ENCODE peak calls at places on chromosomes 3 and 15, in ten cellular contexts. One of them, this sample, is unnamed.

GRCh38 chr15:77709135-77709886 is 76.6 kb upstream of the LINGO1 start:
- DNase-seq in neural progenitor cell: peak; percentile 29
- DNase-seq in PC-9: no peak
- DNase-seq in uterus: no peak
- DNase-seq in lower lobe of right lung: no peak
- DNase-seq in kidney epithelial cell: no peak
- DNase-seq in psoas muscle: no peak
- DNase-seq in mammary epithelial cell: no peak
- DNase-seq in AG04450: no peak
- DNase-seq in lung: no peak
- DNase-seq in this sample: no peak

GRCh38 chr3:11495948-11496557 is 147.7 kb downstream of the VGLL4 start:
- DNase-seq in neural progenitor cell: peak; percentile 79
- DNase-seq in PC-9: no peak
- DNase-seq in uterus: no peak
- DNase-seq in lower lobe of right lung: no peak
- DNase-seq in kidney epithelial cell: peak; percentile 42
- DNase-seq in psoas muscle: no peak
- DNase-seq in mammary epithelial cell: no peak
- DNase-seq in AG04450: no peak
- DNase-seq in lung: no peak
- DNase-seq in this sample: no peak

GRCh38 chr3:117618462-117618861 is 908.9 kb downstream of the TUSC7 start:
- DNase-seq in neural progenitor cell: no peak
- DNase-seq in PC-9: no peak
- DNase-seq in uterus: no peak
- DNase-seq in lower lobe of right lung: no peak
- DNase-seq in kidney epithelial cell: no peak
- DNase-seq in psoas muscle: no peak
- DNase-seq in mammary epithelial cell: no peak
- DNase-seq in AG04450: no peak
- DNase-seq in lung: no peak
- DNase-seq in this sample: no peak

GRCh38 chr15:31277335-31278055 is 49.1 kb upstream of the KLF13 start:
- DNase-seq in neural progenitor cell: no peak
- DNase-seq in PC-9: no peak
- DNase-seq in uterus: no peak
- DNase-seq in lower lobe of right lung: no peak
- DNase-seq in kidney epithelial cell: no peak
- DNase-seq in psoas muscle: peak; percentile 25
- DNase-seq in mammary epithelial cell: no peak
- DNase-seq in AG04450: no peak
- DNase-seq in lung: no peak
- DNase-seq in this sample: no peak

GRCh38 chr3:15269091-15269989 is 63.0 kb downstream of the SH3BP5 start:
- DNase-seq in neural progenitor cell: no peak
- DNase-seq in PC-9: peak; percentile 92
- DNase-seq in uterus: peak; percentile 96
- DNase-seq in lower lobe of right lung: peak; percentile 89
- DNase-seq in kidney epithelial cell: peak; percentile 75
- DNase-seq in psoas muscle: peak; percentile 91
- DNase-seq in mammary epithelial cell: peak; percentile 97
- DNase-seq in AG04450: peak; percentile 76
- DNase-seq in lung: peak; percentile 77
- DNase-seq in this sample: peak; percentile 77

GRCh38 chr3:193095366-193095765 is 145.7 kb upstream of the PLAAT1 start:
- DNase-seq in neural progenitor cell: no peak
- DNase-seq in PC-9: no peak
- DNase-seq in uterus: no peak
- DNase-seq in lower lobe of right lung: no peak
- DNase-seq in kidney epithelial cell: peak; percentile 45
- DNase-seq in psoas muscle: no peak
- DNase-seq in mammary epithelial cell: no peak
- DNase-seq in AG04450: no peak
- DNase-seq in lung: no peak
- DNase-seq in this sample: no peak

GRCh38 chr3:43620953-43621405 is 832 bp downstream of the ANO10 start:
- DNase-seq in neural progenitor cell: peak; percentile 6
- DNase-seq in PC-9: peak; percentile 17
- DNase-seq in uterus: no peak
- DNase-seq in lower lobe of right lung: no peak
- DNase-seq in kidney epithelial cell: no peak
- DNase-seq in psoas muscle: no peak
- DNase-seq in mammary epithelial cell: peak; percentile 35
- DNase-seq in AG04450: no peak
- DNase-seq in lung: no peak
- DNase-seq in this sample: no peak

GRCh38 chr3:32226875-32227500 is 11.5 kb upstream of the CMTM8 start:
- DNase-seq in neural progenitor cell: no peak
- DNase-seq in PC-9: no peak
- DNase-seq in uterus: no peak
- DNase-seq in lower lobe of right lung: no peak
- DNase-seq in kidney epithelial cell: no peak
- DNase-seq in psoas muscle: no peak
- DNase-seq in mammary epithelial cell: peak; percentile 66
- DNase-seq in AG04450: no peak
- DNase-seq in lung: no peak
- DNase-seq in this sample: no peak

GRCh38 chr3:48459773-48460516 is 13.4 kb downstream of the ATRIP start:
- DNase-seq in neural progenitor cell: no peak
- DNase-seq in PC-9: no peak
- DNase-seq in uterus: no peak
- DNase-seq in lower lobe of right lung: no peak
- DNase-seq in kidney epithelial cell: no peak
- DNase-seq in psoas muscle: no peak
- DNase-seq in mammary epithelial cell: no peak
- DNase-seq in AG04450: no peak
- DNase-seq in lung: no peak
- DNase-seq in this sample: no peak

GRCh38 chr3:99833833-99834583 is 16.3 kb downstream of the CMSS1 start:
- DNase-seq in neural progenitor cell: no peak
- DNase-seq in PC-9: no peak
- DNase-seq in uterus: no peak
- DNase-seq in lower lobe of right lung: no peak
- DNase-seq in kidney epithelial cell: no peak
- DNase-seq in psoas muscle: no peak
- DNase-seq in mammary epithelial cell: no peak
- DNase-seq in AG04450: no peak
- DNase-seq in lung: no peak
- DNase-seq in this sample: no peak

GRCh38 chr15:98957655-98958054 is 49.9 kb downstream of the PGPEP1L start:
- DNase-seq in neural progenitor cell: no peak
- DNase-seq in PC-9: no peak
- DNase-seq in uterus: no peak
- DNase-seq in lower lobe of right lung: no peak
- DNase-seq in kidney epithelial cell: no peak
- DNase-seq in psoas muscle: no peak
- DNase-seq in mammary epithelial cell: no peak
- DNase-seq in AG04450: no peak
- DNase-seq in lung: no peak
- DNase-seq in this sample: no peak

GRCh38 chr15:79136434-79137046 is 46.0 kb upstream of the RASGRF1 start:
- DNase-seq in neural progenitor cell: peak; percentile 40
- DNase-seq in PC-9: no peak
- DNase-seq in uterus: no peak
- DNase-seq in lower lobe of right lung: no peak
- DNase-seq in kidney epithelial cell: no peak
- DNase-seq in psoas muscle: no peak
- DNase-seq in mammary epithelial cell: no peak
- DNase-seq in AG04450: no peak
- DNase-seq in lung: no peak
- DNase-seq in this sample: no peak

DNA sequence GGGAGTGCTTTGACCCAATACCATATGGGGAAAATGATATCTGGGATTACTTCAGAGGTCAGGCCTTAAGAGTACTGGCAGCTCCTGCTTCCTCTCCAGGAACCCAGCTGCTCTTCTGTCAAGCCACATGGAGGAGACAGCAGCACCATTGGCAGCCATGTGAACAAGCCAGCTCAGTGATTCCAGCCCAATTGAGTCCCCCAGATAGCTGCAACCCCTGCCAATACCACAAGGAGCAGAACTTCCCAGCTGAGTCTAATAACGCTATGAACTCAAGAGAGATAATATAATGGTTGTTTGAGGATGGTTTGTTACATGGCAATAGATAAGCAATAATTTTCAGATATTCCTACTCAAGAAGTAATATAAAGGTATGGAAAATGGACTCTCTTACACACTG is 126.8 kb upstream of the CPNE4 start:
- DNase-seq in neural progenitor cell: peak; percentile 29
- DNase-seq in PC-9: no peak
- DNase-seq in uterus: no peak
- DNase-seq in lower lobe of right lung: no peak
- DNase-seq in kidney epithelial cell: no peak
- DNase-seq in psoas muscle: no peak
- DNase-seq in mammary epithelial cell: no peak
- DNase-seq in AG04450: no peak
- DNase-seq in lung: no peak
- DNase-seq in this sample: no peak
- TF ChIP-seq CTCF in neural progenitor cell: peak; percentile 25
- TF ChIP-seq CTCF in PC-9: no peak
- TF ChIP-seq CTCF in uterus: no peak
- TF ChIP-seq CTCF in lower lobe of right lung: no peak
- TF ChIP-seq CTCF in kidney epithelial cell: no peak
- TF ChIP-seq CTCF in psoas muscle: no peak
- TF ChIP-seq CTCF in mammary epithelial cell: no peak
- TF ChIP-seq CTCF in AG04450: no peak
- TF ChIP-seq CTCF in lung: no peak
- TF ChIP-seq CTCF in this sample: no peak

GRCh38 chr3:38649500-38650247 is at the start of gene SCN5A:
- DNase-seq in neural progenitor cell: peak; percentile 82
- DNase-seq in PC-9: no peak
- DNase-seq in uterus: no peak
- DNase-seq in lower lobe of right lung: peak; percentile 57
- DNase-seq in kidney epithelial cell: no peak
- DNase-seq in psoas muscle: peak; percentile 59
- DNase-seq in mammary epithelial cell: no peak
- DNase-seq in AG04450: no peak
- DNase-seq in lung: no peak
- DNase-seq in this sample: no peak

GRCh38 chr3:38650248-38650940 is 907 bp upstream of the SCN5A start:
- DNase-seq in neural progenitor cell: no peak
- DNase-seq in PC-9: no peak
- DNase-seq in uterus: no peak
- DNase-seq in lower lobe of right lung: no peak
- DNase-seq in kidney epithelial cell: no peak
- DNase-seq in psoas muscle: no peak
- DNase-seq in mammary epithelial cell: no peak
- DNase-seq in AG04450: no peak
- DNase-seq in lung: no peak
- DNase-seq in this sample: no peak

GRCh38 chr3:38647217-38647970 is 2.1 kb downstream of the SCN5A start:
- DNase-seq in neural progenitor cell: no peak
- DNase-seq in PC-9: no peak
- DNase-seq in uterus: no peak
- DNase-seq in lower lobe of right lung: no peak
- DNase-seq in kidney epithelial cell: no peak
- DNase-seq in psoas muscle: no peak
- DNase-seq in mammary epithelial cell: no peak
- DNase-seq in AG04450: no peak
- DNase-seq in lung: no peak
- DNase-seq in this sample: no peak

GRCh38 chr3:38648024-38648658 is 1.3 kb downstream of the SCN5A start:
- DNase-seq in neural progenitor cell: no peak
- DNase-seq in PC-9: no peak
- DNase-seq in uterus: no peak
- DNase-seq in lower lobe of right lung: no peak
- DNase-seq in kidney epithelial cell: no peak
- DNase-seq in psoas muscle: no peak
- DNase-seq in mammary epithelial cell: no peak
- DNase-seq in AG04450: no peak
- DNase-seq in lung: no peak
- DNase-seq in this sample: no peak

DNA sequence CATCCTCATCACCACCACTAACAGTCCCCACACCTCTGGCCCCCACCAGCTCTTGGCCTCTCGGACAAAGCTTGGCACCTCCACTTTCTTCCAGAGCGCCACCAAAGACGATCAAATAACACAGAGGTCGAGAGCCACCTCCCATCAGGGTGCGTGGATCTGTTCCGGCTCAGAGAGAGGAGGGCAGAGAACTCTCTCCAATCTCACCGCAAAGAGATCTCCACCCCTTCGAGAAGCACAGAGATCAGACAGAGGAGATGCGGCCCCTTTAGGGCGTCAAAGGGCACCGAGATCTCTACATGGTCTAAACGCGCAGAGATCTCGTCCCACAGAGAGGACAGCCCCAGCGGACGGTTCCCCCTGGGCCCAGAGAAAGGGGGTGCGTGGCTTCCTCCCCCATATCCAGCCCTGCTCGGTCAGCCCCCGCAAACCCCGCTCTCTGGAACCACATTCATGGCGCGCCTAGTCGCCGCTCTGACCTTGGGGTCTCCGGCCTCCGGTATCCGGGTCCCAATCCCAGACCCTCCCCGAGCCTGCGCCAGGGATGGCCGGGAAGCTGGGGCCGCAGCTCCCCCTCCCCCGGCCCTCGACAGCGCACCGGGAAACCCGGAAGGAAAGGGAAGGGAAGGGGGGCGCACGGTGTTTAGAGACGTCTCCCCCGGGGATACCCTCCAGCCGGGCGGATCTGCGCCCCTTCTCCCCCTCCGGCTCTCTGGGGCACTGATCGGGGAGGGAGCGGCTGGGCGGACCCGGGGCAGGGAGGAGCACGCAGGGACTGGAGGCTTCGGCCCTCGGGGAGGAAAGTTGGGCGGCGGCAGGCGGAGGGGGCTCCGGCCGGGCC is 608 bp downstream of the SCN5A start:
- DNase-seq in neural progenitor cell: no peak
- DNase-seq in PC-9: no peak
- DNase-seq in uterus: no peak
- DNase-seq in lower lobe of right lung: no peak
- DNase-seq in kidney epithelial cell: no peak
- DNase-seq in psoas muscle: no peak
- DNase-seq in mammary epithelial cell: no peak
- DNase-seq in AG04450: no peak
- DNase-seq in lung: no peak
- DNase-seq in this sample: no peak
- H3K27me3 ChIP-seq in neural progenitor cell: peaks cover 70% of the 10 kb centered on the region
- H3K27me3 ChIP-seq in PC-9: peaks cover 22% of the 10 kb centered on the region
- H3K27me3 ChIP-seq in uterus: no peaks in the 10 kb centered on the region
- H3K27me3 ChIP-seq in lower lobe of right lung: peaks cover 68% of the 10 kb centered on the region
- H3K27me3 ChIP-seq in kidney epithelial cell: peaks cover 14% of the 10 kb centered on the region
- H3K27me3 ChIP-seq in psoas muscle: peaks cover 46% of the 10 kb centered on the region
- H3K27me3 ChIP-seq in mammary epithelial cell: peaks cover 12% of the 10 kb centered on the region
- H3K27me3 ChIP-seq in AG04450: peaks cover 31% of the 10 kb centered on the region
- H3K27me3 ChIP-seq in lung: peaks cover 9% of the 10 kb centered on the region
- H3K27me3 ChIP-seq in this sample: peaks cover 19% of the 10 kb centered on the region

GRCh38 chr15:100901702-100902435 is 17.3 kb upstream of the LRRK1 start:
- DNase-seq in neural progenitor cell: no peak
- DNase-seq in PC-9: no peak
- DNase-seq in uterus: no peak
- DNase-seq in lower lobe of right lung: no peak
- DNase-seq in kidney epithelial cell: no peak
- DNase-seq in psoas muscle: no peak
- DNase-seq in mammary epithelial cell: peak; percentile 32
- DNase-seq in AG04450: no peak
- DNase-seq in lung: no peak
- DNase-seq in this sample: no peak
- H3K4me3 ChIP-seq in neural progenitor cell: no peak overlapping the region
- H3K4me3 ChIP-seq in PC-9: no peak overlapping the region
- H3K4me3 ChIP-seq in uterus: peak overlapping the region; percentile 12
- H3K4me3 ChIP-seq in lower lobe of right lung: peak overlapping the region; percentile 34
- H3K4me3 ChIP-seq in kidney epithelial cell: no peak overlapping the region
- H3K4me3 ChIP-seq in psoas muscle: peak overlapping the region; percentile 54
- H3K4me3 ChIP-seq in mammary epithelial cell: no peak overlapping the region
- H3K4me3 ChIP-seq in AG04450: peak overlapping the region; percentile 31
- H3K4me3 ChIP-seq in lung: no peak overlapping the region
- H3K4me3 ChIP-seq in this sample: no peak overlapping the region

GRCh38 chr3:126132751-126133511 is 47.5 kb downstream of the ALDH1L1 start:
- DNase-seq in neural progenitor cell: peak; percentile 64
- DNase-seq in PC-9: no peak
- DNase-seq in uterus: peak; percentile 8
- DNase-seq in lower lobe of right lung: peak; percentile 19
- DNase-seq in kidney epithelial cell: no peak
- DNase-seq in psoas muscle: peak; percentile 37
- DNase-seq in mammary epithelial cell: no peak
- DNase-seq in AG04450: no peak
- DNase-seq in lung: no peak
- DNase-seq in this sample: no peak
- TF ChIP-seq CTCF in neural progenitor cell: peak; percentile 56
- TF ChIP-seq CTCF in PC-9: no peak
- TF ChIP-seq CTCF in uterus: no peak
- TF ChIP-seq CTCF in lower lobe of right lung: no peak
- TF ChIP-seq CTCF in kidney epithelial cell: peak; percentile 55
- TF ChIP-seq CTCF in psoas muscle: no peak
- TF ChIP-seq CTCF in mammary epithelial cell: peak; percentile 31
- TF ChIP-seq CTCF in AG04450: peak; percentile 54
- TF ChIP-seq CTCF in lung: no peak
- TF ChIP-seq CTCF in this sample: peak; percentile 48

This sample was measured in BJ.